ENCODE peak calls at places on chromosomes 11 and 22, in ten cellular contexts. H is hypothalamus; J is activated CD4-positive, alpha-beta T cell treated with anti-CD3 and anti-CD28 coated beads for 48 hours; D is left lobe of liver; R is midbrain; T is non-pigmented ciliary epithelial cell; Q is A549; I is EH; N is NCI-H1930; P is activated T-helper 9 cell treated with anti-CD3 and anti-CD28 coated beads, Interleukin-2, amount 50 U/mL, for 16 hours. U is an unnamed sample.

GRCh38 chr11:60950933-60951610 is 904 bp downstream of the SLC15A3 start:
- DNase-seq in P (no peak), Q (no peak), H (no peak), J (peak), I (peak), R (no peak), D (no peak), T (no peak), N (no peak), U (no peak)

GRCh38 chr22:44245867-44246266 is 65.1 kb downstream of the PARVG start:
- DNase-seq in H (no peak), D (no peak), J (no peak), I (no peak), N (no peak), P (no peak), Q (no peak), R (no peak), T (no peak), U (no peak)

GRCh38 chr22:50715776-50716175 is 22.2 kb upstream of the ACR start:
- DNase-seq in P (no peak), R (no peak), T (no peak), I (no peak), D (no peak), J (no peak), H (no peak), N (no peak), Q (no peak), U (no peak)

GRCh38 chr22:23386822-23387580 is 193.1 kb downstream of the IGLL1 start:
- DNase-seq in N (no peak), J (no peak), D (no peak), P (no peak), H (no peak), R (no peak), T (no peak), Q (no peak), I (no peak), U (no peak)

GRCh38 chr11:17185938-17186337 is 21.8 kb downstream of the PIK3C2A start:
- DNase-seq in T (no peak), I (no peak), J (no peak), R (no peak), N (no peak), Q (no peak), P (no peak), H (no peak), D (no peak), U (no peak)

GRCh38 chr22:46579751-46580449 is 40.3 kb upstream of the GRAMD4 start:
- DNase-seq in I (no peak), Q (no peak), R (no peak), N (no peak), D (no peak), H (no peak), T (no peak), J (no peak), P (no peak), U (no peak)

GRCh38 chr11:6413791-6414231 is 5.1 kb downstream of the APBB1 start:
- DNase-seq in T (no peak), Q (no peak), H (no peak), R (no peak), P (no peak), N (no peak), D (no peak), I (peak), J (peak), U (peak)

GRCh38 chr11:21911046-21911445 is 281.8 kb upstream of the ANO5 start:
- DNase-seq in I (no peak), N (no peak), Q (no peak), R (no peak), J (no peak), T (no peak), D (no peak), H (no peak), P (no peak), U (no peak)

GRCh38 chr22:26273011-26273675 is 103.9 kb downstream of the SEZ6L start:
- DNase-seq in R (peak), D (no peak), I (no peak), J (no peak), H (peak), N (no peak), Q (no peak), T (no peak), P (no peak), U (no peak)

GRCh38 chr11:1407668-1408067 is 17.9 kb downstream of the BRSK2 start:
- DNase-seq in T (no peak), P (no peak), Q (no peak), H (no peak), D (no peak), N (no peak), R (no peak), I (no peak), J (no peak), U (no peak)

GRCh38 chr22:20979243-20979809 is 2.8 kb upstream of the LZTR1 start:
- DNase-seq in P (peak), Q (no peak), T (peak), J (peak), N (no peak), I (peak), R (no peak), H (peak), D (peak), U (peak)

GRCh38 chr22:48585916-48586798 is 1241.5 kb downstream of the BRD1 start:
- DNase-seq in R (no peak), I (no peak), J (no peak), N (no peak), P (no peak), D (no peak), T (no peak), Q (no peak), H (no peak), U (no peak)

GRCh38 chr11:66561178-66561974 is 7.0 kb downstream of the CTSF start:
- DNase-seq in R (no peak), D (no peak), P (no peak), I (no peak), N (no peak), Q (no peak), T (no peak), J (no peak), H (no peak), U (no peak)

GRCh38 chr11:83194284-83195175 is 1.0 kb downstream of the ANKRD42 start:
- DNase-seq in R (peak), P (peak), D (peak), N (no peak), H (peak), I (peak), Q (peak), T (peak), J (peak), U (peak)

GRCh38 chr11:81772161-81772560 is 961.5 kb downstream of the FAM181B start:
- DNase-seq in P (no peak), H (no peak), N (no peak), I (no peak), J (no peak), T (peak), R (no peak), D (no peak), Q (no peak), U (no peak)

GRCh38 chr11:77320351-77320750 is 18.9 kb upstream of the GDPD4 start:
- DNase-seq in P (no peak), H (no peak), T (no peak), I (peak), D (no peak), Q (no peak), J (no peak), R (no peak), N (no peak), U (no peak)

GRCh38 chr22:38755155-38755910 is 465 bp downstream of the SUN2 start:
- DNase-seq in D (peak), I (peak), H (peak), P (peak), N (no peak), R (peak), T (no peak), Q (peak), J (peak), U (peak)

GRCh38 chr11:22703040-22703439 is 36.6 kb downstream of the GAS2 start:
- DNase-seq in Q (peak), T (peak), P (no peak), N (no peak), H (no peak), I (peak), D (no peak), R (no peak), J (peak), U (no peak)

GRCh38 chr11:120208012-120208441 is 2.8 kb upstream of the OAF start:
- DNase-seq in H (no peak), I (peak), J (no peak), Q (no peak), R (peak), T (no peak), P (no peak), D (peak), N (no peak), U (no peak)

GRCh38 chr11:120013325-120014250 is 124.3 kb downstream of the TRIM29 start:
- DNase-seq in D (peak), P (no peak), R (peak), N (peak), T (peak), I (peak), H (peak), J (peak), Q (peak), U (no peak)

GRCh38 chr11:123110397-123110796 is 48.5 kb upstream of the HSPA8 start:
- DNase-seq in H (no peak), Q (no peak), J (no peak), N (no peak), R (no peak), T (no peak), D (no peak), P (no peak), I (no peak), U (no peak)

GRCh38 chr11:104771782-104772181 is 126.5 kb downstream of the CASP12 start:
- DNase-seq in Q (no peak), D (no peak), N (no peak), T (no peak), J (no peak), I (no peak), P (no peak), H (no peak), R (no peak), U (no peak)

GRCh38 chr11:72287293-72287692 is 43.3 kb upstream of the PHOX2A start:
- DNase-seq in Q (no peak), J (no peak), T (no peak), I (no peak), H (no peak), N (no peak), R (no peak), D (peak), P (no peak), U (no peak)

GRCh38 chr11:113531575-113532451 is 56.6 kb upstream of the DRD2 start:
- DNase-seq in N (no peak), I (peak), Q (no peak), R (no peak), D (no peak), P (no peak), H (no peak), T (no peak), J (no peak), U (no peak)

GRCh38 chr11:116300252-116300651 is 472.5 kb downstream of the BUD13 start:
- DNase-seq in P (no peak), H (no peak), N (no peak), I (no peak), Q (no peak), T (no peak), D (no peak), J (no peak), R (no peak), U (no peak)

GRCh38 chr22:19891350-19892248 is 36.9 kb upstream of the GNB1L start:
- DNase-seq in D (no peak), J (peak), Q (no peak), P (peak), H (no peak), I (peak), T (peak), N (peak), R (no peak), U (peak)